ENCODE peak calls at places on chromosomes 3 and 15, in four cellular contexts. Y, G, I and E are unnamed samples.
A peak's percentile ranks its signal among the peaks of the same experiment; 100 is the strongest.

GRCh38 chr3:33629219-33629618 is 88.8 kb downstream of the CLASP2 start:
- DNase-seq in I (peak; percentile 31), Y (no peak), G (no peak), E (no peak)

GRCh38 chr15:40155270-40155910 is 5.5 kb upstream of the BUB1B start:
- DNase-seq in I (no peak), G (peak; percentile 73), Y (no peak), E (peak; percentile 54)

GRCh38 chr15:48250640-48251076 is 44.6 kb downstream of the SLC12A1 start:
- DNase-seq in G (peak; percentile 5), I (peak; percentile 79), Y (peak; percentile 56), E (peak; percentile 18)

GRCh38 chr15:33135355-33135781 is 59.1 kb downstream of the FMN1 start:
- DNase-seq in G (no peak), I (no peak), Y (no peak), E (peak; percentile 70)

GRCh38 chr3:129112308-129113052 is 9.1 kb downstream of the RAB43 start:
- DNase-seq in I (peak; percentile 35), G (no peak), Y (no peak), E (no peak)

GRCh38 chr3:122564155-122564912 is at the start of the genes DTX3L and PARP9:
- DNase-seq in Y (peak; percentile 37), G (peak; percentile 38), I (peak; percentile 73), E (peak; percentile 72)

GRCh38 chr3:38755130-38755529 is 60.9 kb downstream of the SCN10A start:
- DNase-seq in Y (peak; percentile 14), G (no peak), I (peak; percentile 7), E (no peak)

GRCh38 chr15:42110367-42110766 is 16.0 kb upstream of the PLA2G4D start:
- DNase-seq in Y (no peak), G (no peak), I (no peak), E (no peak)

GRCh38 chr15:89912674-89913396 is at the start of gene ARPIN:
- DNase-seq in I (peak; percentile 32), G (no peak), Y (peak; percentile 48), E (peak; percentile 55)

GRCh38 chr15:36734366-36734765 is 154.9 kb downstream of the CDIN1 start:
- DNase-seq in I (no peak), G (no peak), Y (no peak), E (no peak)

GRCh38 chr3:63946753-63947152 is 34.6 kb upstream of the SCAANT1 start:
- DNase-seq in G (no peak), I (no peak), Y (no peak), E (no peak)

GRCh38 chr3:63471781-63472180 is 180.7 kb upstream of the SNTN start:
- DNase-seq in I (no peak), G (no peak), Y (no peak), E (no peak)

GRCh38 chr15:68114356-68114755 is 60.2 kb downstream of the PIAS1 start:
- DNase-seq in Y (no peak), I (peak; percentile 54), G (no peak), E (no peak)

GRCh38 chr15:97525809-97526208 is 434.7 kb upstream of the ARRDC4 start:
- DNase-seq in G (no peak), Y (no peak), I (no peak), E (peak; percentile 31)

GRCh38 chr15:91445701-91446100 is 345.6 kb downstream of the SV2B start:
- DNase-seq in G (no peak), I (peak; percentile 4), Y (no peak), E (no peak)

GRCh38 chr3:102078864-102079808 is 229.8 kb downstream of the NFKBIZ start:
- DNase-seq in G (no peak), I (no peak), Y (no peak), E (peak; percentile 44)

GRCh38 chr15:48866141-48866563 is 11.8 kb upstream of the EID1 start:
- DNase-seq in G (no peak), Y (no peak), I (peak; percentile 58), E (no peak)

GRCh38 chr3:193845144-193845543 is 252.1 kb downstream of the OPA1 start:
- DNase-seq in I (no peak), Y (no peak), G (no peak), E (no peak)

GRCh38 chr3:195064300-195064931 is 206.5 kb downstream of the XXYLT1 start:
- DNase-seq in Y (no peak), I (peak; percentile 51), G (no peak), E (no peak)

GRCh38 chr3:34020761-34021635 is 222.6 kb downstream of the PDCD6IP start:
- DNase-seq in Y (no peak), G (no peak), I (no peak), E (no peak)

GRCh38 chr3:46926871-46927717 is 49.5 kb downstream of the CCDC12 start:
- DNase-seq in G (no peak), I (no peak), Y (no peak), E (no peak)

GRCh38 chr3:16370872-16371740 is 106.1 kb downstream of the OXNAD1 start:
- DNase-seq in I (peak; percentile 90), G (no peak), Y (no peak), E (peak; percentile 61)

GRCh38 chr15:62108411-62108810 is 41.6 kb downstream of the C2CD4A start:
- DNase-seq in I (no peak), G (no peak), Y (no peak), E (no peak)

GRCh38 chr15:73809728-73810501 is 56.8 kb upstream of the INSYN1 start:
- DNase-seq in I (no peak), Y (no peak), G (no peak), E (no peak)

GRCh38 chr3:105458518-105459215 is 92.0 kb downstream of the ALCAM start:
- DNase-seq in Y (no peak), G (no peak), I (peak; percentile 50), E (no peak)

GRCh38 chr3:177771780-177772179 is 574.5 kb upstream of the TBL1XR1 start:
- DNase-seq in Y (no peak), G (no peak), I (no peak), E (no peak)
- H3K4me3 ChIP-seq in Y (no peak overlapping the region), G (no peak overlapping the region), I (no peak overlapping the region), E (no peak overlapping the region)

GRCh38 chr3:189393598-189393997 is 221.8 kb downstream of the TPRG1 start:
- DNase-seq in I (no peak), G (no peak), Y (no peak), E (peak; percentile 55)
- H3K27ac ChIP-seq in I (no peak overlapping the region), G (no peak overlapping the region), Y (no peak overlapping the region), E (no peak overlapping the region)

DNA sequence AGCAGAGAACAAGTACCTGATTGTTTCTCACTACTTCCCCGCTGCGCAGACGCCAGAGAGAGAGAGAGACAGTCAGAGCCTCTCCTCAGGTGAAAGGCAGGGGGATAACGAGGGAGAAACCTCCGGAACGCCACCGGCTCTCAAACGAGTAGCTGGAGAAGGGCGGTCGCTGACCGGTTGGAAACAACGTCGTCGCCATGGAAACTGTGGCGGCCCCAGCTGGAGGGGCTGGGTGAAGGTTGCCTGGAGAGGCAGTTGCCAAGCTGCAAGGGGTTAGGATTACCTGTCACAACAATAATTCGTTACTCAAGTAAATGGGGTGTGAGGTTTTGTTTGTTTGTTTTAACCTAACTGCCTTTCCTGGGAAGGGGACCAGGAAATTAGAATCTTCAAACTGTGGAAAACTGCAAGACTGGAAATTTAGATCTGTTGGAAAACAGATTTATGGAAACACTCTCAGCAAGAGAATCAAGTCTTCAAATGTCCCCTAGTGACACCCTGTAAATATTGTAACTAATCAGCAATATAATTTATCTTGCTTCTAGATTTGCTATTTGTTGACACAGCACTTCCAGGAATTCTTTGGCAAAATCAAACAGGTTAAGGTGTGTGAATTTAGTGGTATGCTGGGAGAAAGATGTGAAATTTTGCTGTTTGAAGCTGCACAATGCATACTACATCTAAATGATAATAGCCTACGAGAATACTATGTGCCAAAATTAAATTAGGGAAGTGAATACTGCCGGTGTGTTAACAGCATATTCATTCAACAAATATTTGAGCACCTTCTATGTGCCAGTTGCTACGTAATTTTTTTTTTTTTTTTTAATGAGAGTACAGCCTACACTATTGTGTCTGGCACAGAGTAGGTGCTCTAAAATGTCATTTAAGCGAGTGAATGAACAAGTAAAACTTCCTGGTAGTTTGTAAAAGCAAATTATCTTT is at the start of gene DNAH12:
- DNase-seq in Y (peak; percentile 79), G (peak; percentile 78), I (no peak), E (peak; percentile 71)
- H3K14ac ChIP-seq in Y (no peak within 1 kb of the TSS), G (no peak within 1 kb of the TSS), I (no peak within 1 kb of the TSS), E (no peak within 1 kb of the TSS)

DNA sequence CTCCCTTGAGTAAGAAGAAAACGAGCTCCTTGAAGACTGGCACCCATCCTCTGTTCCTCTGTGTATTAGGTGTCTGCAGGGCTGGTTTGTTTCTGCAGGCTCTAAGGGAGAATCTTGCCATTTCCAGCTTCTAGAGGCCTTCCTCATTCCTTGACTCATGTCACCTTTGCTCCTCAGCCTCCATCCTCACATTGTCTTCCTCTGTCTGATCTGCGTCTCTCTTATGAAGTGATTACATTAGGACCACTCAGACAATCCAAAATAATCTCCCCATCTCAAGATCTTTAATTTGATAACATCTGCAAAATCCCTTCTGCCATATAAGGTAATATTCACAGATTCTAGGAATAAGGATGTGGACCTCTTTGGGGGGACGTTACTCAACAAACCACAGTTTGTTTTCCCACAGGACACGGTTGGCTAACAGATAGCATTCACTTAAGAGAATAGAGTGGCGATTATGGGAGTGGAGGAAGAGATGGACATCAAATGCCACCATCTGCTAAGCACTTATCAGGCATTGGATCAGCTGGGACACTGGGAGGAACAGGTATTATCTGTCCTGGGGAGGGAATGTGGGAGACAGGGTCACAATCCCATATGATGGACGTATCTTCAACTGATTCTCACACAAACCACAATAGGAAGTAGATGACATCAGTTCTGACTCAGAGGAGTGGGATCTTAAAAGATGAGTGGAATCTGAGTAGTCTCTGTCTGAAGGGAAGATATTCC is 17.2 kb downstream of the ARHGAP31 start:
- DNase-seq in G (no peak), Y (no peak), I (peak; percentile 89), E (peak; percentile 88)
- H3K4me3 ChIP-seq in G (no peak overlapping the region), Y (no peak overlapping the region), I (no peak overlapping the region), E (no peak overlapping the region)

DNA sequence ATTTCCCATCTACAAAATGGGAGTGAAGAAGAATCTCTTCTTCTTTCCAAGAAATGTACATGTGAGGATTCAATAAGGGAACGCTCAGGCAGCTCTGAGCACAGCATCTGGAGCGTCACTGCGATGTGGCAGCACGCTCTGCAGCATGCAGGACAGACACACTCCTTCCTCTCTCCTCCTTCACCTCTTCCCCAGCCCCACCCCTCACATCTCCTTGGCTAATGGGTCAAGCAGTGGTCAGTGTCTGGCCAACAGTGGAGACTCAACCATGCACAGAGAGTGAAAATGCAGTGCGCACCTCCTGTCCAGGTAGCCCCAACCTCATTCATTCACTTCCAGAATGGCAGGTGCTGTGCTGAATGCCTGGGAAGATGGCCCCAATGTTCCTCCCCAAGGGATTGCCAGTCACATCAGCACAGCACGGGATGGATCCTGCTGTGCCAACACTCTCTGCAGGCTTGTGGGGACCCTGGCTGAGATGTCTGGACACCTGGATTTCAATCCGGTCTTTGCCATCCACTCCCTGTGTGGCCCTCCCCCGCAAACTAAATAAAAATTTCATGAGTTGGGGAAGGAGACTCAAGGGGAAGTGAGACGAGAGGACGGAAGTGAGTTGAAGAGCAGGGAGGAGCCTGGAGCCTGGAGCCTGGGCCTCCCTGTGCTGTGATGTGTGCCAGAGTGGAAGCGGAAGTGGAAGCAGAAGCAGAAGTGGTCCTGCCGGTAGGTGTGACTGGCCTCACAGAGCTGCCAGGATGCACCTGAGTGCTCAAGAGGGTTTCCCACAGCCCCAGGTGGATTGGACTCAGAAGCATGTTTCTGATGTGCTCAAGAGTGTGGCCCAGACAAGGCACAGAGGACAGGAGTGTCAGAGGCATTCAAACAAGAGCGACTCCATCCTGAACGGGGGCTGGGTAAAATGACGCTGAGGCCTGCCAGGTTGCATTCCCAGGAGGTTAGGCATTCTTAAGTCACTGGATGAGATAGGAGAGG is 163.9 kb downstream of the SMAD6 start:
- DNase-seq in G (no peak), Y (no peak), I (no peak), E (peak; percentile 93)
- H3K27ac ChIP-seq in G (no peak overlapping the region), Y (no peak overlapping the region), I (no peak overlapping the region), E (no peak overlapping the region)

GRCh38 chr3:151460774-151461450 is at the start of gene IGSF10:
- DNase-seq in G (no peak), I (no peak), Y (peak; percentile 14), E (no peak)
- H3K14ac ChIP-seq in G (no peak within 1 kb of the TSS), I (no peak within 1 kb of the TSS), Y (peak within 1 kb of the TSS; percentile 71), E (no peak within 1 kb of the TSS)

GRCh38 chr3:181720281-181720680 is 8.6 kb downstream of the SOX2 start:
- DNase-seq in I (no peak), G (no peak), Y (no peak), E (no peak)
- H3K4me3 ChIP-seq in I (no peak overlapping the region), G (no peak overlapping the region), Y (peak overlapping the region; percentile 10), E (no peak overlapping the region)